ENCODE peak calls at places on chromosome X, in six cellular contexts. I, U, Z, P, W and H are unnamed samples.

GRCh38 chrX:16666541-16666940 is 16.6 kb downstream of the S100G start:
- DNase-seq in I (no peak), U (no peak), Z (no peak), P (no peak), W (no peak), H (no peak)

GRCh38 chrX:10166731-10167149 is 10.0 kb downstream of the CLCN4 start:
- DNase-seq in I (no peak), U (no peak), Z (no peak), P (no peak), W (no peak), H (no peak)

GRCh38 chrX:9471571-9471985 is 6.7 kb downstream of the TBL1X start:
- DNase-seq in I (no peak), U (no peak), Z (no peak), P (no peak), W (no peak), H (no peak)

GRCh38 chrX:13094780-13095425 is 50.5 kb upstream of the FAM9C start:
- DNase-seq in I (no peak), U (no peak), Z (no peak), P (no peak), W (no peak), H (no peak)

GRCh38 chrX:17587352-17587751 is 149.9 kb upstream of the SCML1 start:
- DNase-seq in I (no peak), U (no peak), Z (no peak), P (no peak), W (no peak), H (no peak)

GRCh38 chrX:11952176-11952720 is 186.0 kb upstream of the FRMPD4 start:
- DNase-seq in I (no peak), U (no peak), Z (no peak), P (no peak), W (no peak), H (no peak)

GRCh38 chrX:28124416-28124815 is 143.2 kb upstream of the DCAF8L1 start:
- DNase-seq in I (no peak), U (no peak), Z (no peak), P (no peak), W (no peak), H (no peak)

GRCh38 chrX:10015711-10016515 is 48.8 kb downstream of the CLDN34 start:
- DNase-seq in I (no peak), U (no peak), Z (peak), P (no peak), W (no peak), H (no peak)

GRCh38 chrX:40100537-40101429 is 3.0 kb upstream of the BCOR start:
- DNase-seq in I (no peak), U (no peak), Z (no peak), P (no peak), W (no peak), H (no peak)

GRCh38 chrX:131677655-131678628 is 134.1 kb downstream of the OR13H1 start:
- DNase-seq in I (no peak), U (no peak), Z (peak), P (peak), W (peak), H (peak)

GRCh38 chrX:82813671-82814078 is 694.4 kb upstream of the POU3F4 start:
- DNase-seq in I (no peak), U (peak), Z (no peak), P (no peak), W (no peak), H (no peak)

GRCh38 chrX:153646620-153647373 is at the start of gene DUSP9:
- DNase-seq in I (no peak), U (no peak), Z (peak), P (no peak), W (no peak), H (peak)

GRCh38 chrX:43557792-43558191 is 98.3 kb upstream of the MAOA start:
- DNase-seq in I (peak), U (no peak), Z (peak), P (peak), W (peak), H (peak)

GRCh38 chrX:50893466-50893865 is 17.1 kb upstream of the BMP15 start:
- DNase-seq in I (no peak), U (no peak), Z (no peak), P (no peak), W (no peak), H (no peak)

GRCh38 chrX:140572724-140573123 is 67.9 kb upstream of the SOX3 start:
- DNase-seq in I (no peak), U (no peak), Z (no peak), P (peak), W (peak), H (no peak)

GRCh38 chrX:66408507-66408906 is 230.4 kb downstream of the EDA2R start:
- DNase-seq in I (no peak), U (no peak), Z (no peak), P (no peak), W (no peak), H (no peak)

GRCh38 chrX:147217334-147217733 is 402.8 kb upstream of the CXorf51A start:
- DNase-seq in I (no peak), U (no peak), Z (no peak), P (no peak), W (no peak), H (no peak)

GRCh38 chrX:53605004-53605403 is 81.5 kb downstream of the HUWE1 start:
- DNase-seq in I (no peak), U (no peak), Z (no peak), P (no peak), W (no peak), H (no peak)

GRCh38 chrX:105117621-105118020 is 102.9 kb downstream of the TEX13A start:
- DNase-seq in I (no peak), U (no peak), Z (no peak), P (no peak), W (no peak), H (no peak)

GRCh38 chrX:72313757-72314156 is 8.0 kb upstream of the CITED1 start:
- DNase-seq in I (no peak), U (no peak), Z (no peak), P (no peak), W (no peak), H (no peak)

GRCh38 chrX:54807524-54808108 is at the start of gene MAGED2:
- DNase-seq in I (no peak), U (no peak), Z (peak), P (peak), W (peak), H (peak)

GRCh38 chrX:47831788-47832187 is 4.9 kb upstream of the ZNF81 start:
- DNase-seq in I (peak), U (no peak), Z (peak), P (peak), W (peak), H (peak)

GRCh38 chrX:97027384-97027922 is 143.7 kb downstream of the RPA4 start:
- DNase-seq in I (no peak), U (no peak), Z (no peak), P (no peak), W (no peak), H (no peak)

GRCh38 chrX:132022863-132023116 is 312 bp upstream of the STK26 start:
- DNase-seq in I (no peak), U (no peak), Z (no peak), P (no peak), W (no peak), H (no peak)

GRCh38 chrX:42714981-42715688 is 62.8 kb downstream of the PPP1R2C start:
- DNase-seq in I (peak), U (peak), Z (peak), P (peak), W (no peak), H (peak)

GRCh38 chrX:3548743-3549441 is 164.6 kb downstream of the PRKX start:
- DNase-seq in I (peak), U (peak), Z (no peak), P (no peak), W (no peak), H (no peak)

GRCh38 chrX:11557120-11557519 is 108.6 kb downstream of the ARHGAP6 start:
- DNase-seq in I (no peak), U (peak), Z (no peak), P (no peak), W (no peak), H (no peak)

GRCh38 chrX:17542123-17542522 is 167.1 kb downstream of the NHS start:
- DNase-seq in I (peak), U (no peak), Z (no peak), P (no peak), W (no peak), H (no peak)